ENCODE peak calls at places on chromosomes 1 and 21, in six cellular contexts. P is A549, J is cardiac muscle cell, X is fibroblast of lung, O is left lung, B is IMR-90. Z is an unnamed sample.

GRCh38 chr21:25925936-25926335 is 191.2 kb downstream of the GABPA start:
- DNase-seq in O (no peak), B (peak), P (no peak), X (peak), J (no peak), Z (peak)

GRCh38 chr1:39842030-39842678 is 41.1 kb downstream of the TRIT1 start:
- DNase-seq in P (no peak), O (no peak), J (no peak), X (no peak), B (no peak), Z (no peak)

GRCh38 chr1:41935226-41935625 is 16.5 kb upstream of the HIVEP3 start:
- DNase-seq in O (no peak), X (peak), J (no peak), P (no peak), B (peak), Z (no peak)

GRCh38 chr21:22258821-22259220 is 1260.6 kb downstream of the NCAM2 start:
- DNase-seq in B (no peak), O (no peak), J (no peak), P (no peak), X (no peak), Z (no peak)

GRCh38 chr1:153510984-153511410 is 24.8 kb downstream of the S100A6 start:
- DNase-seq in P (peak), O (peak), B (peak), J (peak), X (peak), Z (peak)

GRCh38 chr1:28341591-28341990 is 12.8 kb downstream of the MED18 start:
- DNase-seq in X (peak), P (no peak), B (peak), J (no peak), O (no peak), Z (no peak)

GRCh38 chr21:31283025-31283424 is 61.0 kb downstream of the TIAM1 start:
- DNase-seq in B (no peak), O (no peak), J (no peak), X (no peak), P (no peak), Z (peak)

GRCh38 chr1:221778535-221779142 is 36.8 kb upstream of the DUSP10 start:
- DNase-seq in P (no peak), O (peak), B (no peak), X (no peak), J (no peak), Z (peak)

GRCh38 chr1:25536124-25536523 is 7.3 kb upstream of the LDLRAP1 start:
- DNase-seq in J (no peak), B (no peak), P (no peak), X (no peak), O (no peak), Z (no peak)

GRCh38 chr1:34681481-34682451 is 73.1 kb upstream of the GJB5 start:
- DNase-seq in X (peak), P (peak), B (peak), O (no peak), J (peak), Z (peak)

GRCh38 chr1:20284625-20285024 is 6.0 kb upstream of the VWA5B1 start:
- DNase-seq in P (no peak), X (no peak), J (no peak), O (no peak), B (no peak), Z (no peak)

GRCh38 chr1:61640531-61641125 is 84.3 kb downstream of the TM2D1 start:
- DNase-seq in J (no peak), P (no peak), B (no peak), X (no peak), O (no peak), Z (no peak)

GRCh38 chr1:161177112-161177935 is at the start of gene B4GALT3:
- DNase-seq in X (peak), B (peak), P (peak), O (peak), J (peak), Z (peak)

GRCh38 chr1:116486424-116486823 is 84.4 kb downstream of the CD58 start:
- DNase-seq in P (no peak), X (peak), B (peak), O (no peak), J (no peak), Z (no peak)
- H3K27ac ChIP-seq in P (no peak), X (no peak), B (no peak), O (no peak), J (no peak), Z (no peak)

GRCh38 chr1:26541431-26541815 is 11.9 kb downstream of the RPS6KA1 start:
- DNase-seq in O (no peak), J (no peak), X (no peak), P (no peak), B (no peak), Z (no peak)
- H3K27ac ChIP-seq in O (peak), J (peak), X (no peak), P (peak), B (no peak), Z (peak)

GRCh38 chr1:231919269-231919886 is 292.8 kb downstream of the DISC1 start:
- DNase-seq in X (no peak), O (no peak), P (no peak), J (no peak), B (no peak), Z (no peak)

GRCh38 chr1:231919900-231920299 is 293.3 kb downstream of the DISC1 start:
- DNase-seq in P (no peak), X (no peak), B (no peak), J (peak), O (no peak), Z (no peak)

GRCh38 chr1:231924183-231924582 is 297.6 kb downstream of the DISC1 start:
- DNase-seq in X (peak), O (no peak), P (no peak), J (no peak), B (no peak), Z (no peak)

GRCh38 chr1:231923461-231924132 is 297.0 kb downstream of the DISC1 start:
- DNase-seq in X (peak), P (no peak), O (no peak), J (no peak), B (peak), Z (no peak)

GRCh38 chr1:231921951-231922350 is 295.4 kb downstream of the DISC1 start:
- DNase-seq in B (no peak), O (no peak), X (peak), P (no peak), J (no peak), Z (no peak)
- H3K27ac ChIP-seq in B (no peak), O (no peak), X (no peak), P (no peak), J (no peak), Z (no peak)

DNA sequence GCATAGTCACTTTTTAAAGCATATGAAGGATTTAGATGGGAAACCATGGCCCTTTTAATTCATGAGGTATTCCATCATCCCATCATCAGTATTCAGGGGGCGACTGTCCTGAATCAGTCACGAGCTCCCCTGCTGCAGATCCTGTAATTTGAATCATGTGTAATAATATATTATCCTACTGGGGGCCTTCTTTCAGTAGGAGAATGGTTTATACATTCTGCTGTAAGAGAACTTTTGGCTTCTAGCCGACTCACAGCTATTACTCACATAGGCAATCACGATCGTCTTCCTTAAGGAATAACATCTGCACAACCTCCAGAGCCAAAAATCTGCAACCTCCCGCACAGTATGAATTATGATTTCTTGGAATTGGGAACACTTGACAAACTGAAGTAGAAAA is 342.9 kb downstream of the USP25 start:
- DNase-seq in J (no peak), P (no peak), B (peak), O (no peak), X (peak), Z (no peak)
- H3K27ac ChIP-seq in J (no peak), P (no peak), B (no peak), O (no peak), X (no peak), Z (no peak)

Z was measured in small intestine.